ENCODE peak calls at places on chromosomes 5 and 9, in five cellular contexts. One of them, this sample, is unnamed.

GRCh38 chr5:38923661-38924451 is 78.0 kb downstream of the OSMR start:
- DNase-seq in K562: no peak
- DNase-seq in GM12878: no peak
- DNase-seq in HCT116: no peak
- DNase-seq in HepG2: no peak
- DNase-seq in this sample: no peak

GRCh38 chr5:53479656-53480473 is 564 bp upstream of the FST start:
- DNase-seq in K562: no peak
- DNase-seq in GM12878: no peak
- DNase-seq in HCT116: no peak
- DNase-seq in HepG2: peak; percentile 73
- DNase-seq in this sample: peak; percentile 55

GRCh38 chr9:130918102-130918869 is 20.8 kb downstream of the FIBCD1 start:
- DNase-seq in K562: peak; percentile 68
- DNase-seq in GM12878: no peak
- DNase-seq in HCT116: no peak
- DNase-seq in HepG2: no peak
- DNase-seq in this sample: no peak

GRCh38 chr5:127228540-127229184 is 61.9 kb upstream of the MEGF10 start:
- DNase-seq in K562: peak; percentile 28
- DNase-seq in GM12878: no peak
- DNase-seq in HCT116: no peak
- DNase-seq in HepG2: no peak
- DNase-seq in this sample: peak; percentile 7

GRCh38 chr5:1736065-1736464 is 63.6 kb downstream of the MRPL36 start:
- DNase-seq in K562: no peak
- DNase-seq in GM12878: no peak
- DNase-seq in HCT116: no peak
- DNase-seq in HepG2: no peak
- DNase-seq in this sample: no peak

GRCh38 chr5:35136386-35136785 is 88.6 kb upstream of the AGXT2 start:
- DNase-seq in K562: no peak
- DNase-seq in GM12878: no peak
- DNase-seq in HCT116: no peak
- DNase-seq in HepG2: no peak
- DNase-seq in this sample: no peak

GRCh38 chr5:101306391-101307137 is 403.5 kb upstream of the ST8SIA4 start:
- DNase-seq in K562: no peak
- DNase-seq in GM12878: no peak
- DNase-seq in HCT116: peak; percentile 6
- DNase-seq in HepG2: no peak
- DNase-seq in this sample: no peak

GRCh38 chr9:13141629-13142028 is 137.9 kb downstream of the MPDZ start:
- DNase-seq in K562: no peak
- DNase-seq in GM12878: no peak
- DNase-seq in HCT116: no peak
- DNase-seq in HepG2: no peak
- DNase-seq in this sample: no peak

GRCh38 chr5:147437161-147437596 is 72.7 kb downstream of the DPYSL3 start:
- DNase-seq in K562: no peak
- DNase-seq in GM12878: no peak
- DNase-seq in HCT116: no peak
- DNase-seq in HepG2: no peak
- DNase-seq in this sample: no peak

GRCh38 chr9:134384811-134385479 is 58.7 kb downstream of the RXRA start:
- DNase-seq in K562: no peak
- DNase-seq in GM12878: no peak
- DNase-seq in HCT116: no peak
- DNase-seq in HepG2: no peak
- DNase-seq in this sample: no peak

GRCh38 chr9:112132356-112132755 is 42.7 kb downstream of the SUSD1 start:
- DNase-seq in K562: no peak
- DNase-seq in GM12878: no peak
- DNase-seq in HCT116: no peak
- DNase-seq in HepG2: no peak
- DNase-seq in this sample: no peak

GRCh38 chr5:107878676-107879075 is 207.9 kb upstream of the EFNA5 start:
- DNase-seq in K562: no peak
- DNase-seq in GM12878: no peak
- DNase-seq in HCT116: no peak
- DNase-seq in HepG2: no peak
- DNase-seq in this sample: peak; percentile 33

DNA sequence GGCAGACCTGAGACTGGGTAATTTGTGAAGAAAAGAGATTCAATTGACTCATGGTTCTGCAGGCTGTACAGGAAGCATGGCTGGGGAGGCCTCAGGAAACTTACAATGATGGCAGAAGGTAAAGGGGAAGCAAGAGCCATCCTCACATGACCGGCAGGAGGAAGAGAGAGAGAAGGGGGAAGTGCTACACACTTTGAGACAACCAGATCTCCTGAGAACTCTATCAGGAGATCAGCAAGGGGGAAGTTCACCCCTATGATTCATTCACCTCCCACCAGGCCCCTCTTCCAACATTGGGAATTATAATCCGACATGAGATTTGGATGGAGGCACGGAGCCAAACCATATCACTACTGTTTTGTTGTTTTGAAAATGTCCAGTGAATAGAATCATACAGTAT is 110.2 kb downstream of the DAPK1 start:
- DNase-seq in K562: no peak
- DNase-seq in GM12878: no peak
- DNase-seq in HCT116: no peak
- DNase-seq in HepG2: no peak
- DNase-seq in this sample: no peak
- TF ChIP-seq ZBTB33 in K562: no peak
- TF ChIP-seq ZBTB33 in GM12878: no peak
- TF ChIP-seq ZBTB33 in HCT116: no peak
- TF ChIP-seq ZBTB33 in HepG2: no peak
- TF ChIP-seq ZBTB33 in this sample: no peak

GRCh38 chr5:95441631-95442030 is 50.5 kb downstream of the FAM81B start:
- DNase-seq in K562: no peak
- DNase-seq in GM12878: no peak
- DNase-seq in HCT116: no peak
- DNase-seq in HepG2: no peak
- DNase-seq in this sample: no peak
- TF ChIP-seq ZBTB33 in K562: no peak
- TF ChIP-seq ZBTB33 in GM12878: no peak
- TF ChIP-seq ZBTB33 in HCT116: no peak
- TF ChIP-seq ZBTB33 in HepG2: no peak
- TF ChIP-seq ZBTB33 in this sample: no peak

DNA sequence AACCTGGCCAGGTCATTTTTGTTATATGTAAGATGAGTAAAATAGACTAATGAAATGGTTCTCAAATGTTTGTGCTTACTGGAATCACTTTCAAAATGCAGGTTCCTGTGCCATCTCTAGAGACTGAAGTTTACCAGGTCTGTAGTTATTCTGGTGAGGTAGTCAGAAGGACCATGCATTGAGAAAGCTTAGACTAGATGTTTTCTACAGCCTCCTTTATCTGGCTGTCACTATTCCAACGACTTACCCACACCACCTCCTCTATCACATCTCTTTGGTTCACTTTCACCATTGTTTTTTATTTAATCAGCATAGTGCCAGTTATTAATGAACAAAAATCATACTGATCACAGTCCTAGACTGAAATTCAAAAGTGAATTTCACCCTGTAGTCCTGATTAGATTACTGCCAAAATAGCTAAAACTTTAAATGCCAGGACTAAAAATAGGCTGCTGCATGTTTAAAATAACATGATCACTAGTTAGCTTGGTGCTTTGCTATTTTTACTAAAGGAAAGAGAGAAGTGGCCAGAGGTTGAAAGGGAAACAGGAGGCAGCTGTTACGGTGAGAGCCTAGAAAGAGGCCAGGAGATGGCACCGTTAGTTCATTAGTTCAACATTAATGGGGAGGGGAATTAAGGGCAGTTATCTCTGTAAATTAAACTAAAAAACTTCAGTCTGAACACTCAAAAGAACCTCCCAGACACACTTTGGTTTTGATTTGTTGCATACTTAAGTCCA is 13.9 kb upstream of the FNIP1 start:
- DNase-seq in K562: peak; percentile 25
- DNase-seq in GM12878: no peak
- DNase-seq in HCT116: peak; percentile 29
- DNase-seq in HepG2: peak; percentile 16
- DNase-seq in this sample: peak; percentile 37
- TF ChIP-seq ZBTB33 in K562: no peak
- TF ChIP-seq ZBTB33 in GM12878: no peak
- TF ChIP-seq ZBTB33 in HCT116: no peak
- TF ChIP-seq ZBTB33 in HepG2: no peak
- TF ChIP-seq ZBTB33 in this sample: no peak

DNA sequence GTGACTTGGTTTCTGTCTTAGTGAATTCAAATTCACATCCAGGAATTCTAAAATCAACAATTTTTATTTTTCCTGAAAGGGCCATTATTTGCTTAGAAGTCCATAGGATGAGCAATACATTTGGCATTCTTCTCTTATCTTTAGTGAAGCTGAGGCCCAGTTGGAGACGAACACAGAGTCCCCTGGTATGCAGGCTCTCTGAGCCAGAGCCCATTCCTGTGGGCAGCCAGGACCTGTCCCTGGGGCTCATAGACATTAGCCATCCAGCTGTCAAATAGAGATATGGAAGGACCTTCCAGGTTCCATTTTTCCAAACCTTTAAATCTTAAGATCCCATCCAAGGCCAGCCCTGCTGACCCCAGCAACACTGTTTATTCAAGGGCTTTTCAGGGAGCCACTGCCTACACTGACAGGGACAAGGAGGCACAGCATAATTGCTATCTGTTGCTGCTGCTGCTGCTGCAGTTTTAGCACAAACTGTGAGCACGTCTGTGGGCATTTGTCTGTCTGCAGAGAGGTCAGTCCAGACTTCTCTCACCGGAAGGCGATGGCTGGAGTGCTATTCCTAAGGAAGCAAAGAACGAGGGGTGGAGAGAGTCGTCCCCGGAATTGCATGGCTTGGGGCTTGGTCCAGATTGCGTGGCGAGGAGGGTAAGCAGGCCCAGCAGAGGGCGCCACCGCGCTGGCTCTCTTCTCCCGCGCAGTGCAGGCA is 639.0 kb downstream of the CCDC171 start:
- DNase-seq in K562: peak; percentile 12
- DNase-seq in GM12878: no peak
- DNase-seq in HCT116: peak; percentile 16
- DNase-seq in HepG2: peak; percentile 2
- DNase-seq in this sample: peak; percentile 77
- TF ChIP-seq ZBTB33 in K562: no peak
- TF ChIP-seq ZBTB33 in GM12878: no peak
- TF ChIP-seq ZBTB33 in HCT116: no peak
- TF ChIP-seq ZBTB33 in HepG2: no peak
- TF ChIP-seq ZBTB33 in this sample: no peak

DNA sequence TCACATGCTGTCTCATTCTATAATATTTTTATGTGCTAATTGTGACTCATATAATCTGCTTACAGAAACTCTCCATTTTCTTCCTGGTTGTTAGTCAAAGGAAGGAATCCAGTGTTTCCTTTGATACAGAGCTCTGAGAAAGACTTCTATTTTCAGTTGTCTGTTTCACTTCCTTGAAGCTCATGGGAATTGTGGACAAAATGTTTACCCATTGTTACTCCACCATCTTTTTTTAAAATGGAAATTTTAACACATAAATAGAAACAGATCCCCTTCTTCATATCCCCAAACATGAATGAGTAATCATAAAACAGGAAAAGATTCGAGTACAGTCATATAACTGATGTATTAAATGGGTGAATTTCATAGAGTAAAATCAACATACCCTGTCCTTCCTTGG is 42.0 kb upstream of the KCNN2 start:
- DNase-seq in K562: no peak
- DNase-seq in GM12878: no peak
- DNase-seq in HCT116: no peak
- DNase-seq in HepG2: no peak
- DNase-seq in this sample: no peak
- TF ChIP-seq ZBTB33 in K562: no peak
- TF ChIP-seq ZBTB33 in GM12878: no peak
- TF ChIP-seq ZBTB33 in HCT116: no peak
- TF ChIP-seq ZBTB33 in HepG2: no peak
- TF ChIP-seq ZBTB33 in this sample: no peak

GRCh38 chr5:125450803-125451202 is 704.4 kb upstream of the ZNF608 start:
- DNase-seq in K562: no peak
- DNase-seq in GM12878: no peak
- DNase-seq in HCT116: no peak
- DNase-seq in HepG2: no peak
- DNase-seq in this sample: no peak

GRCh38 chr5:125455041-125455440 is 708.6 kb upstream of the ZNF608 start:
- DNase-seq in K562: no peak
- DNase-seq in GM12878: no peak
- DNase-seq in HCT116: no peak
- DNase-seq in HepG2: no peak
- DNase-seq in this sample: no peak

GRCh38 chr5:125451622-125452021 is 705.2 kb upstream of the ZNF608 start:
- DNase-seq in K562: no peak
- DNase-seq in GM12878: no peak
- DNase-seq in HCT116: no peak
- DNase-seq in HepG2: no peak
- DNase-seq in this sample: no peak

GRCh38 chr5:125457617-125458016 is 711.2 kb upstream of the ZNF608 start:
- DNase-seq in K562: no peak
- DNase-seq in GM12878: no peak
- DNase-seq in HCT116: no peak
- DNase-seq in HepG2: no peak
- DNase-seq in this sample: no peak

GRCh38 chr5:125453011-125453410 is 706.6 kb upstream of the ZNF608 start:
- DNase-seq in K562: no peak
- DNase-seq in GM12878: no peak
- DNase-seq in HCT116: no peak
- DNase-seq in HepG2: no peak
- DNase-seq in this sample: no peak
- TF ChIP-seq ZBTB33 in K562: no peak
- TF ChIP-seq ZBTB33 in GM12878: no peak
- TF ChIP-seq ZBTB33 in HCT116: no peak
- TF ChIP-seq ZBTB33 in HepG2: no peak
- TF ChIP-seq ZBTB33 in this sample: no peak

DNA sequence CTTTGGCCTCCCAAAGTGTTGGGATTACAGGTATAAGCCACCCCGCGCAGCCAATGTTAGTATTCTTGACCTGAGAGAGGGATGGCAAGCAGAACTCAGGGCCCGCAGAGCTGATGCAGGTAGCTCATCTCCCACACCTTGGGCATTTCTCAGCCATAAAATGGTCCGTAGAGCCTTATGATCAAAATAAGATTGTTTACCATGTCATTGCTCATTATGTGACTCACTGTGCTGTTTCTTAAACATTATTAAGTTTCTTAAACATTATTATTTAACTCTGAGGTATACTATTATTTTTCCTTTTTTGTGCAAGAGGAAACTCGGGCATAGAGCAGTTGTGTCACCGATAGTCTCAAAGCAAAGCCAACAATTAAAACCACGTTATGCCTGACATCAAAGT is 42.4 kb upstream of the POU4F3 start:
- DNase-seq in K562: no peak
- DNase-seq in GM12878: no peak
- DNase-seq in HCT116: no peak
- DNase-seq in HepG2: no peak
- DNase-seq in this sample: no peak
- TF ChIP-seq ZBTB33 in K562: no peak
- TF ChIP-seq ZBTB33 in GM12878: no peak
- TF ChIP-seq ZBTB33 in HCT116: no peak
- TF ChIP-seq ZBTB33 in HepG2: no peak
- TF ChIP-seq ZBTB33 in this sample: no peak

DNA sequence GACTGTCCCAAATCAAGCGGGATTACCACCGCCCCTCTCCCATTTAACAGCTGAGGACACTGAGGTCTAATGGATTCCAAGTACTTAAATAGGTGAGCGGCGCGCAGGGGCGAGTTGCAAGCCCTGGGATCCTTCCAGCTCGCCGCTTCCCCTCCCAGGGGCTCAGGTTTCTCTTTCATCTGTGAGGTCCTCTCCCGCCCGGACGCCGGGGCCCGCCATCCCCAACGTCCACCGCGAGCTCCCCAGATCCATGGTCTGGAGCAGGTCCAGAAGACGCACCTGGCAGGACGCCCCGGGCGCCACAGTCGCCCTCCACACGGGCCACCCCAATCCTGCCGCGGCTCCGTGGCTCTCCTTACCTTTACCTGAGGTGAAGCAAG is 319 bp downstream of the STARD4 start:
- DNase-seq in K562: no peak
- DNase-seq in GM12878: no peak
- DNase-seq in HCT116: no peak
- DNase-seq in HepG2: peak; percentile 18
- DNase-seq in this sample: no peak
- TF ChIP-seq ZBTB33 in K562: no peak
- TF ChIP-seq ZBTB33 in GM12878: no peak
- TF ChIP-seq ZBTB33 in HCT116: no peak
- TF ChIP-seq ZBTB33 in HepG2: no peak
- TF ChIP-seq ZBTB33 in this sample: no peak

This sample was measured in SK-N-SH.